ENCODE peak calls at places on chromosomes 6 and 20, in six cellular contexts. E, R, L, T, P and B are unnamed samples.

GRCh38 chr20:25280574-25281535 is 33.0 kb downstream of the PYGB start:
- DNase-seq in E (no peak), R (peak), L (no peak), T (no peak), P (no peak), B (no peak)

GRCh38 chr6:34189806-34190503 is 44.1 kb upstream of the GRM4 start:
- DNase-seq in E (no peak), R (peak), L (no peak), T (no peak), P (no peak), B (no peak)

GRCh38 chr6:170033666-170034065 is 257.2 kb downstream of the DLL1 start:
- DNase-seq in E (no peak), R (peak), L (no peak), T (no peak), P (no peak), B (no peak)

GRCh38 chr6:152004036-152004566 is 196.6 kb downstream of the ESR1 start:
- DNase-seq in E (peak), R (no peak), L (no peak), T (no peak), P (no peak), B (no peak)

GRCh38 chr6:80454661-80455365 is 348.3 kb downstream of the BCKDHB start:
- DNase-seq in E (peak), R (no peak), L (no peak), T (peak), P (no peak), B (peak)

GRCh38 chr6:155026366-155027045 is 31.4 kb downstream of the TIAM2 start:
- DNase-seq in E (peak), R (no peak), L (no peak), T (peak), P (no peak), B (peak)

GRCh38 chr6:50819527-50819905 is 845 bp downstream of the TFAP2B start:
- DNase-seq in E (peak), R (no peak), L (no peak), T (no peak), P (no peak), B (peak)

GRCh38 chr20:50810842-50811241 is 16.0 kb downstream of the BCAS4 start:
- DNase-seq in E (no peak), R (peak), L (no peak), T (no peak), P (no peak), B (no peak)

GRCh38 chr6:122568350-122568749 is 41.9 kb upstream of the PKIB start:
- DNase-seq in E (no peak), R (no peak), L (no peak), T (no peak), P (no peak), B (no peak)